ENCODE peak calls at places on chromosomes 12 and 14, in seven cellular contexts. X, E, R, W, M, H and T are unnamed samples.
A peak's percentile ranks its signal among the peaks of the same experiment; 100 is the strongest.

GRCh38 chr12:68352067-68352466 is 19.9 kb upstream of the MDM1 start:
- DNase-seq in X (no peak), E (no peak), R (no peak), W (no peak), M (no peak), H (no peak), T (no peak)

GRCh38 chr14:43039881-43040280 is 1433.2 kb downstream of the LRFN5 start:
- DNase-seq in X (no peak), E (no peak), R (no peak), W (no peak), M (no peak), H (no peak), T (no peak)

GRCh38 chr12:43069768-43070221 is 480.2 kb upstream of the PRICKLE1 start:
- DNase-seq in X (no peak), E (no peak), R (no peak), W (peak; percentile 3), M (no peak), H (no peak), T (no peak)

GRCh38 chr12:6226002-6226700 is 26.0 kb downstream of the CD9 start:
- DNase-seq in X (no peak), E (peak; percentile 77), R (no peak), W (no peak), M (no peak), H (no peak), T (no peak)

GRCh38 chr14:20477211-20477876 is 8.1 kb downstream of the PNP start:
- DNase-seq in X (no peak), E (no peak), R (no peak), W (no peak), M (no peak), H (peak; percentile 65), T (no peak)

GRCh38 chr14:105449276-105450122 is 25.1 kb upstream of the CRIP2 start:
- DNase-seq in X (no peak), E (no peak), R (no peak), W (no peak), M (no peak), H (no peak), T (no peak)

GRCh38 chr12:105331805-105332251 is 1.3 kb downstream of the C12orf75 start:
- DNase-seq in X (no peak), E (peak; percentile 32), R (no peak), W (no peak), M (no peak), H (peak; percentile 38), T (no peak)

GRCh38 chr12:109606261-109607028 is 32.9 kb downstream of the MVK start:
- DNase-seq in X (no peak), E (peak; percentile 66), R (peak; percentile 68), W (no peak), M (peak; percentile 50), H (peak; percentile 89), T (no peak)

GRCh38 chr12:62917939-62918338 is 17.0 kb downstream of the PPM1H start:
- DNase-seq in X (no peak), E (no peak), R (no peak), W (no peak), M (no peak), H (no peak), T (no peak)

GRCh38 chr12:29113101-29113500 is 36.0 kb upstream of the FAR2 start:
- DNase-seq in X (peak; percentile 41), E (no peak), R (no peak), W (no peak), M (no peak), H (no peak), T (no peak)

GRCh38 chr14:77372304-77372841 is 4.5 kb downstream of the TMED8 start:
- DNase-seq in X (no peak), E (peak; percentile 36), R (no peak), W (peak; percentile 83), M (no peak), H (no peak), T (no peak)
- TF ChIP-seq JUND in X (no peak), E (no peak), R (no peak), W (no peak), M (no peak), H (no peak), T (no peak)

DNA sequence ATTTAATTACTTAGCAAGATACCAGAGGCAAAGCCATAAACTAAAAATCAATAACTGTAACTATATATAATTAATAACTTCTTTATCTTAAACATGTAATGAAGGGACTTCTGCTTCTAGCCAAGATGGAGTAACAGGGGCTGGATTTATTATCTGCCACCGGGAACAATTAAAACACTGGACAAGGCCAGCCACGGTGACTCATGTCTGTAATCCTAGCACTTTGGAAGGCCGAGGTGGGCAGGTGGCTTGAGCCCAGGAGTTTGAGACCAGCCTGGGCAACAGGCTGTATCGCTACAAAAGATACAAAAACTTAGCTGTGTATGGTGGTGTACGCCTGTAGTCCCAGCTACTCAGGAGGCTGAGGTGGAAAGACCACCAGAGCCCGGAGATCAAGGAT is 113.6 kb downstream of the TAOK3 start:
- DNase-seq in X (no peak), E (no peak), R (no peak), W (no peak), M (no peak), H (no peak), T (no peak)
- TF ChIP-seq JUND in X (no peak), E (no peak), R (no peak), W (no peak), M (no peak), H (no peak), T (no peak)

DNA sequence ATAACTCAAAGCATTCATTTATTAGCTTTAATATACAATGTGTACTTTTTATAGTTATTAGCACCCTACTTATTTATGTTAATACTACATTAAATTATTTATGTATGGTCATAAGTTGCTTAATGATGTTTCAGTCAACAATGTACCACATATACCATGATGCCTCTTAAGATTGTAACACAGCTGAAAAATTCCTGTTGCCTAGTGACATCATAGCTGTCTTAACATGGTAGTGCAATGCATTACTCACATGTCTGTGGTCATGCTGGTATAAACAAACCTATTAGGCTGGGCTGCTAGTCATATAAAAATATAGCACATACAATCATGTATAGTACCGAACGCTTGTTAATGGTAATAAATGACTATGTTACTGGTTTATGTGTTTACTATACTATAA is 120.4 kb downstream of the ANO6 start:
- DNase-seq in X (no peak), E (no peak), R (no peak), W (no peak), M (peak; percentile 14), H (no peak), T (peak; percentile 13)
- TF ChIP-seq JUND in X (no peak), E (no peak), R (no peak), W (no peak), M (peak; percentile 52), H (no peak), T (no peak)

DNA sequence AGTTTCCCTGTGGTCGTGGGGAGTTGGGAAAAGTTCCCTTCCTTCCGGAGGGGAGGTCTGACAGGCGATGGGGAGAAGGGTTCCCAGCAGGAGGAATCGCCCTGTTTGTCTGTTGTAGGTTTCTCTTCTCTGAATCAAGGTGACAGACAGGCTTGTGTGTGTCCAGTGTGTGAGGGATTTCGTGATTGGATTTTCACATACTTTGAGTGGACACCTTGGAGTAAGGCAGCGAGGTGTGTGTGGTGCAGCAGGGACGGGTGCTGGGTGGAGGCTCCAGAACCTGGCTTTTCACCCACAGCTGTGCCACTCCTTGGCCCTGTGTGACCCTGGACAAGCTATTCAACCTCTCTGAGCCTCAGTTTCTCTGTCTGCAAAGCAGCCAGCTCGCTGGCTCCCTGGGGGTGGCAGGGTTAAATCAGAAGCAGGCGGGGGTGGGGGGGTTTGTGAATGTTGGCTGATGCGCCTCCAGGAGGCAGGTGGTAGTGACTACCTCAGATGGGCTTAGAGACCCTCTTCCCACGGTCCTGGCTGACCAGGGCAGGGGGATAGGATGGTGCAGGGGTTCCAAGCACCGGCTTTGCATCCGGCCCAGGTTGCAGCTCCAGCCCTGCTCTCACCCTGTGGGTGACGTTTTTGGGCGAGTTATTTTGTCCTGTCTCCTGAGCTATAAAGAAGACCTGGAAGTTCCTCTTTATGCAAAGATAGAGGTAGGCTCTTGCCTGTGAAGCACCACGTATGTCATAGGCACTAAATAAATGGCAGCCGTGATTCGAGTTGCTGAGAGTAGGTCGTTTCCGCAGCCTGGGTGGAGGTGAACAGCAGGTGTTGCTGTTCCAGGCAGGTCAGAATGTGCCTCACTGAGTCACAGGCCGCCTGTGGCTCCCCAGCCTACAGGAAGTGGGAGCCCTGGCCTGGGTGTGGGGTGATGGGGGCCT is 687 bp downstream of the BDKRB2 start:
- DNase-seq in X (no peak), E (no peak), R (no peak), W (no peak), M (no peak), H (no peak), T (peak; percentile 30)
- TF ChIP-seq JUND in X (no peak), E (no peak), R (no peak), W (no peak), M (no peak), H (no peak), T (no peak)

DNA sequence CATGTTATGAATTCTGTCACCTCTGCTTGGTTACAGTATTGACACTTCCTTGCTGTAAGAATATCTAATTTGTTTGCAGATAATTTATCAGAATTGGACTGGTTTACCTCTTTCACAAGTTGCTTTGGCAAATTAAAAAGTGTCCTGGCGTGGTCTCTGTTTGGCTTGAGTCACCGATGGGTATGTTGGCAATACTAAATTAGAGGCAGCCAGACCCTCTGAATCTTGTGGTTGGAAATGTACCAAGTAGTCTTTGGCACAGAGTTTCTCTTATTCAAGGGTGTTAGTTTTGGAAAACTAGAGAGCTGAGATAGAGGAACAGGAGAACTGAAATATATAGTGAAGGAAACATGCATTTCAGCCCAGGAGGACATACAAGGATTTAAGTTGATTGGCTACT is 521.1 kb upstream of the MGAT4C start:
- DNase-seq in X (no peak), E (no peak), R (no peak), W (no peak), M (no peak), H (no peak), T (no peak)
- TF ChIP-seq JUND in X (no peak), E (no peak), R (no peak), W (no peak), M (no peak), H (no peak), T (no peak)